ENCODE peak calls at places on chromosomes 12 and 14, in eight cellular contexts. S is HFFc6; Q is fibroblast of pulmonary artery; Y is mammary epithelial cell; T is AG10803; F is CD8-positive, alpha-beta T cell; K is astrocyte of the spinal cord; G is HFF-Myc. B is an unnamed sample.

GRCh38 chr12:124660846-124661245 is 93.4 kb upstream of the NCOR2 start:
- DNase-seq in S (no peak), Q (no peak), Y (no peak), T (no peak), F (no peak), K (no peak), G (no peak), B (no peak)

GRCh38 chr12:124036117-124037109 is 63.4 kb downstream of the ZNF664 start:
- DNase-seq in S (peak), Q (peak), Y (no peak), T (peak), F (no peak), K (peak), G (no peak), B (peak)

GRCh38 chr14:102317564-102318248 is 1.8 kb upstream of the ZNF839 start:
- DNase-seq in S (no peak), Q (peak), Y (peak), T (peak), F (peak), K (no peak), G (no peak), B (no peak)

GRCh38 chr12:95473440-95473946 is 459 bp upstream of the METAP2 start:
- DNase-seq in S (peak), Q (peak), Y (peak), T (peak), F (peak), K (no peak), G (no peak), B (peak)

GRCh38 chr12:97977870-97978269 is 515.3 kb downstream of the RMST start:
- DNase-seq in S (no peak), Q (no peak), Y (no peak), T (no peak), F (no peak), K (no peak), G (no peak), B (no peak)

GRCh38 chr12:114636723-114637480 is 47.1 kb downstream of the TBX3 start:
- DNase-seq in S (peak), Q (peak), Y (peak), T (peak), F (no peak), K (peak), G (no peak), B (no peak)

GRCh38 chr12:71392521-71393145 is 47.0 kb upstream of the LGR5 start:
- DNase-seq in S (peak), Q (peak), Y (peak), T (peak), F (no peak), K (peak), G (peak), B (peak)

GRCh38 chr14:38824691-38825090 is 278.3 kb downstream of the SEC23A start:
- DNase-seq in S (peak), Q (peak), Y (no peak), T (peak), F (no peak), K (no peak), G (no peak), B (no peak)

GRCh38 chr14:61146896-61147295 is 134.2 kb downstream of the TMEM30B start:
- DNase-seq in S (no peak), Q (no peak), Y (no peak), T (no peak), F (no peak), K (no peak), G (no peak), B (no peak)

GRCh38 chr14:85576848-85577541 is 47.1 kb downstream of the FLRT2 start:
- DNase-seq in S (no peak), Q (no peak), Y (no peak), T (no peak), F (no peak), K (peak), G (no peak), B (peak)

GRCh38 chr12:87930033-87930432 is 99.2 kb downstream of the C12orf50 start:
- DNase-seq in S (no peak), Q (peak), Y (peak), T (peak), F (no peak), K (peak), G (no peak), B (peak)

GRCh38 chr12:93361159-93361919 is 16.4 kb upstream of the NUDT4 start:
- DNase-seq in S (peak), Q (peak), Y (peak), T (peak), F (no peak), K (peak), G (no peak), B (peak)

GRCh38 chr14:90842726-90843125 is 26.5 kb upstream of the TTC7B start:
- DNase-seq in S (no peak), Q (peak), Y (no peak), T (no peak), F (no peak), K (no peak), G (no peak), B (no peak)

GRCh38 chr12:31890295-31891285 is 68.6 kb upstream of the RESF1 start:
- DNase-seq in S (no peak), Q (peak), Y (no peak), T (no peak), F (no peak), K (no peak), G (no peak), B (peak)

GRCh38 chr14:91249841-91250616 is 5.5 kb upstream of the GPR68 start:
- DNase-seq in S (peak), Q (no peak), Y (peak), T (peak), F (peak), K (peak), G (peak), B (peak)

GRCh38 chr12:70005864-70006618 is 181.0 kb downstream of the MYRFL start:
- DNase-seq in S (no peak), Q (no peak), Y (no peak), T (no peak), F (no peak), K (no peak), G (no peak), B (no peak)

GRCh38 chr14:52013984-52014600 is 24.7 kb downstream of the RTRAF start:
- DNase-seq in S (no peak), Q (no peak), Y (no peak), T (no peak), F (no peak), K (no peak), G (no peak), B (no peak)

GRCh38 chr12:21989819-21990412 is 48.7 kb upstream of the ABCC9 start:
- DNase-seq in S (peak), Q (peak), Y (no peak), T (peak), F (no peak), K (peak), G (no peak), B (peak)

GRCh38 chr14:98217530-98217929 is 1054.5 kb downstream of the BCL11B start:
- DNase-seq in S (no peak), Q (no peak), Y (no peak), T (no peak), F (no peak), K (no peak), G (no peak), B (no peak)

DNA sequence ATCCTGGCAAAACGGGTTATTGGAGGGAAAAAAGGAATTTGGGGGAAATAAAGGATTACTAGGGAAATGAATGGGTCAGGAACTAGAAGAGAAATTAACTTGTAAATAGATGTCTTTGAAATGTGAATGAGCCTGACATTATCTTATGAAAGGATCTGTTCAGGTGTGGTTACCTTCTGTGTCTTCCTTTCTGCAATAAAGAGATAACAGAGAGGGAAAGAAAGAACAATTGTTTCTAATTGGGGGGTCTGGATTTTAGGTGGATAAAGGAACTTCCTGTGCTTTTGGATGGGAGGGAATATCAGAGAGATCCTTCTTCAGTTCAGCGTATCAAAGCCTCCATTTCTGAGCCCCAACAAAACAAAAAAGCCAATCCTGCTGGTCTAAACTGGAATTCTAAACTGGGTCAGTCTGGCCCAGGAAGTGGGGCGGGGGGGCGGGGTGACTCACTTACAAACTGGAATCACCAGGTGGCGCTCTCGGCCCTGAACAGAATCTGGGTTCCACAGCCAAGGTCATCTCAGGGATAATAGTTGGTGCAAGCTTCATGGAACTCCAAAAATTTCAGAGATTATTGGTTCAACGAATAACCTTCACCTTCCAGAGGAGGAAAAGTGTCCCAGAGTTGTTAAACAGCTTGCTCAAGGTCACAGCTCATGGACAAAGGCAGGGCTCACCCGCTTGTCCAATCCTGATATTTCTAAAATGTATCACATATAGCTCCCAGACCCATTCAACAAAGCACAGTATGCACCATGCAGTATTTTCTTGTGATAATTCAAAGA is 15.2 kb upstream of the PEBP1 start:
- DNase-seq in S (peak), Q (peak), Y (peak), T (peak), F (peak), K (peak), G (peak), B (peak)
- TF ChIP-seq CTCF in S (peak), Q (peak), Y (peak), T (peak), F (peak), K (peak), G (peak), B (peak)

GRCh38 chr12:53941187-53941586 is 2.6 kb downstream of the HOXC13 start:
- DNase-seq in S (no peak), Q (no peak), Y (no peak), T (no peak), F (no peak), K (no peak), G (no peak), B (no peak)

GRCh38 chr12:53940448-53941014 is 1.9 kb downstream of the HOXC13 start:
- DNase-seq in S (no peak), Q (no peak), Y (peak), T (no peak), F (no peak), K (no peak), G (no peak), B (no peak)

GRCh38 chr12:53938276-53939140 is at the start of gene HOXC13:
- DNase-seq in S (no peak), Q (peak), Y (peak), T (peak), F (no peak), K (no peak), G (peak), B (no peak)

GRCh38 chr12:53937596-53938275 is 895 bp upstream of the HOXC13 start:
- DNase-seq in S (no peak), Q (no peak), Y (no peak), T (no peak), F (no peak), K (no peak), G (no peak), B (no peak)

DNA sequence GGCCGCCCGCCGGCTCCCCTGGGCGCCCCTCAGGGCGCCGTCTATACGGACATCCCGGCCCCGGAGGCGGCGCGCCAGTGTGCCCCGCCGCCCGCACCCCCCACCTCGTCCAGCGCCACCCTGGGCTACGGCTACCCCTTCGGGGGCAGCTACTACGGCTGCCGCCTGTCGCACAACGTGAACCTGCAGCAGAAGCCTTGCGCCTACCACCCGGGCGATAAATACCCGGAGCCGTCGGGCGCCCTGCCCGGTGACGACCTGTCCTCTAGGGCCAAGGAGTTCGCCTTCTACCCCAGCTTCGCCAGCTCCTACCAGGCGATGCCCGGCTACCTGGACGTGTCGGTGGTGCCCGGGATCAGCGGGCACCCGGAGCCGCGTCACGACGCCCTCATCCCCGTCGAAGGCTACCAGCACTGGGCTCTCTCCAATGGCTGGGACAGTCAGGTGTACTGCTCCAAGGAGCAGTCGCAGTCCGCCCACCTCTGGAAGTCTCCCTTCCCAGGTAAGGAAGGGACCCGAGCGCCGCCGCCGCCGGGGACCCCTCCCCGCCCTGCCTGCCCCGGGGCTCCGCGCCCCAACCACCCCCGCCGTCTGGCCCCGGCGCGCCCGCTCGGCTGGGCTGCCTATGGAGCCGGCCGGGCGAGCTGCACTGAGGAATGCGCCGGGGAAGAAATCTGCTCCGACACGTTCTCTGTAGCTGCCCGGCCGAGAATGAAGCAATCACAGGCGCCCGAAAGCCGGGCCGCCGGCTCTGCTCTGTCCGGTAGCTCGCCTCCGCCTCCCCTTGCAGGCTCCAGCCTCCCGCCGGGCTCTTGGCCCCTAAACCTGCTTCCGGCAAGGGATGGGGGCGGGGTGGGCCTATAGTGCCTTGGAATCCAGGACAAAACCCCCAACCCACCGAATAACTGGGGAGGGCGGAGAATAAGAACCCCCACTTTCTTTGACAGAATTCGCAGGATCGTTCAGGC is 794 bp downstream of the HOXC13 start:
- DNase-seq in S (no peak), Q (peak), Y (peak), T (peak), F (no peak), K (no peak), G (no peak), B (no peak)
- TF ChIP-seq CTCF in S (no peak), Q (no peak), Y (no peak), T (no peak), F (no peak), K (no peak), G (no peak), B (no peak)

GRCh38 chr14:21989090-21989489 is 315.5 kb upstream of the OR4E1 start:
- DNase-seq in S (no peak), Q (peak), Y (no peak), T (no peak), F (no peak), K (no peak), G (no peak), B (no peak)

GRCh38 chr14:21991130-21991529 is 317.5 kb upstream of the OR4E1 start:
- DNase-seq in S (no peak), Q (no peak), Y (no peak), T (no peak), F (no peak), K (no peak), G (no peak), B (no peak)

GRCh38 chr14:21988413-21988812 is 314.8 kb upstream of the OR4E1 start:
- DNase-seq in S (no peak), Q (no peak), Y (no peak), T (no peak), F (no peak), K (no peak), G (no peak), B (no peak)

GRCh38 chr14:21987937-21988336 is 314.3 kb upstream of the OR4E1 start:
- DNase-seq in S (no peak), Q (peak), Y (peak), T (peak), F (no peak), K (peak), G (no peak), B (no peak)

DNA sequence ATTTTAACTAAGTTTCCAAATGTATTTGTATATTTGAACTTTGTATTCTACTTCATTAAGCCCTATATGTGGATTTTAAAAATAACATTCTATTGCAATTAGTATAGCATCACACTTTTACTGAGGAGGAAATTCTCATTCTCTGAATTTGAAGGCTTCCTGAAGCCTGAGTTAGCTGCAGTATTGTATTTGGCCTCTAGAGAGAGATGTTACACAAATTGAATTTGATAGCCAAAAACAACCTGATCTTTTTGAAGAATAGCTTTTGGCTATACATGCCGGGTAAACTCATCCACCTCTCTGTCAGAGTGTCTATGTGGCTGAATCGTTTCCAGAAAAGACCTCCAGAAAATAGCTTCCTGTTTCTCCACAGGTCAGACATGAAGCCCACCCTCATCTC is 316.5 kb upstream of the OR4E1 start:
- DNase-seq in S (no peak), Q (peak), Y (peak), T (no peak), F (no peak), K (no peak), G (no peak), B (no peak)
- TF ChIP-seq CTCF in S (peak), Q (peak), Y (peak), T (peak), F (peak), K (peak), G (peak), B (peak)

DNA sequence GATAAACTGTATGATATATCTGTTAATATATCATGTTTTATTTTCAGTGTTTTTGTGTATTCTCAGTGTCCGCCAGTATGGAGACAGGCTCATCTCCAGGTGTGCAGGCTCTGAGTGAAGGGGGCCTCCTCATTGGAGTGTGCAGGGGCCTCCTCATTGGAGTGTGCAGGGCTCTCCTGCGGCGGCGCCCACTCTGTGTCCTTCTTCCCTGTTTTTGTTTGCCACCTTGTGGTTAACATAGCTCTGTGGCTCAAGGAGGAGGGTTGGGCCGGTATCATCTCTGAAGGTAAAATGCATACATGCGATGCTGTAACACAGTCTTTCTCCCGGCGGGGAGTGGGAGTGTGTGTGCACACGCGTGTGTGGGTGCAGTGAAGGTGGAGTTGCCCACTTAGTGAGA is 429.5 kb downstream of the ZFP36L1 start:
- DNase-seq in S (no peak), Q (no peak), Y (no peak), T (no peak), F (no peak), K (no peak), G (no peak), B (no peak)
- TF ChIP-seq CTCF in S (no peak), Q (no peak), Y (no peak), T (no peak), F (no peak), K (no peak), G (no peak), B (no peak)

DNA sequence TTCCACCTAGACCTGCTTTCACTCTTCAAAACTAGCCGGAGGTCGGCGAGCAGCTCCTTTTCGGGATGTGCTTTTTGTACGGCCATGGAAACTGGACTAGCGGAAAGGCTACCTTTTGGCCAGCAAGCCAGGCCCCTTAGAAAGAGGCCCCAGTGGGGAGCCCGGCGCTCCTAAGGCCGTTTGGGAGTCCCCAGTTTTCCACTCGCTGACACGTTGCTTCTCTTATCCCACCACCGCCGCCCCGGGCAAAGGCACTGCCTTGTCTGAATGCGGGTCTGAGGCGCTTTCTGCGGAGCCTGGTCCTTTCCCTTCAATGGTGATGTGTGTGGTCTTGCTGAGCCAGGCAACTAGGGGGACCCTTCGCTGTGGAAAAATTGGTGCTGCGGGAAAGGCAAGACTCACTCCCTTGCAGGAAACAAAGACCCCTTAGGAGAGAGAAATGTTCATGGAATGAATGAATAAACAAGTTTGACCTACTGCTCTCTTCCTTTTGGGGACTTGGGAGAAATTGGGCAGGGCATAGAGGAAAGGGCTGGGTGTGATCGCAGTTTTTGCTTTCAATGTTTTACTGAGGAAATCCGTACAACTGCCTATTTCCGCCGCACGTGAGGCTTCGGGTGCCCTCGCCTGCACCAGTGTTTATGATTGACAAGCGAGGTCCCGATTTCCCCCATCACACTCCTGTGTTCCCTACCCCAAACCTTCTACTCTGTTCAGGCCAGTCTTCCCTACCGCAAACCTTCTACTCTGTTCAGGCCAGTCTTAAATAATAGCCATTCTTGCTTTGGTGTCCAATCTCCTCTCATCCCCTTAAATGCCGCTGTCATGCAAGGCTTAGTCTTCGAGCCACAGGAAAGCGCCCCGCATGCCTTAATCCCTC is 970 bp upstream of the SLC38A2 start:
- DNase-seq in S (no peak), Q (peak), Y (peak), T (no peak), F (peak), K (peak), G (no peak), B (peak)
- TF ChIP-seq CTCF in S (no peak), Q (peak), Y (no peak), T (peak), F (no peak), K (peak), G (no peak), B (no peak)

DNA sequence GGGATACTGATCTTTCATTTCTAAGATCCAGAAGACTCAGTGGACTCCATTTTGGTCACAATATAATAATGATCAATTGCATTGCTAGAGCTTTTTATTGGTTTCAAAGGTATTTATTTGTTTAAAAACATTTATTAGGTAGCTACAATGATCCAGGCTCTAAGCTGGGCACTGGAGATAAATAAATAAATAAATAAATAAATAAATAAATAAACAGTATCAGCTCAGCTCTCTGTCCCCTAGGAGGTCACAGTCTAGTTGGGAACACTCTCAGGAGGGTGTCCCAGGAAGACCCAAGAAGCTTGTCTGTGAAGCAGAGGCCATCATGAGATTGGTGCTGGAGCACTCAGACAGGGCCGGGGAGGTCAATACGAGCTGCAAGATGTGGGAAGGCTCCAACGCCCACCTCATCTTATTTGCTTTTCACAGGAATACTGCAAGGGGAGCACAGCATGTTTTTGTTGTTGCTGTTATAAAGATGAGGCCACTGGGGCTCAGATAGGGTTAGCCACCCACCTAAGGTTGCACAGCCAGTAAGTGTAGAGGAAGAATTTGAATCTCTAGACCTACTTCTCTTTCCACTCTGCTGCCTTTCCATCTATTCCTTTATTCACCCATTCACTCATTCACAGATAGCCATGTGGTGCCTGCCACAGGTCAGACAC is 15.5 kb downstream of the ASB2 start:
- DNase-seq in S (no peak), Q (no peak), Y (no peak), T (no peak), F (no peak), K (no peak), G (no peak), B (no peak)
- TF ChIP-seq CTCF in S (no peak), Q (no peak), Y (no peak), T (no peak), F (no peak), K (no peak), G (no peak), B (no peak)

B was measured in fibroblast of lung.